ENCODE peak calls at places on chromosomes 11 and 22, in six cellular contexts. Z is activated T-helper 1 cell treated with Interleukin-2 at 50 U/mL for 16 hours, H is cardiac septum, X is psoas muscle, J is ureter, B is Kasumi-1. A is an unnamed sample.

GRCh38 chr11:48037709-48038468 is 57.5 kb downstream of the PTPRJ start:
- DNase-seq in Z (no peak), H (no peak), X (no peak), B (peak), J (no peak), A (no peak)

GRCh38 chr11:85299247-85299646 is 327.9 kb downstream of the DLG2 start:
- DNase-seq in B (no peak), H (no peak), J (no peak), Z (no peak), X (no peak), A (no peak)

GRCh38 chr11:44702897-44703296 is 23.9 kb upstream of the TSPAN18 start:
- DNase-seq in X (no peak), J (no peak), Z (no peak), H (no peak), B (no peak), A (no peak)

GRCh38 chr11:116558504-116559252 is 214.1 kb downstream of the BUD13 start:
- DNase-seq in H (no peak), B (no peak), J (no peak), Z (no peak), X (no peak), A (no peak)

GRCh38 chr11:30826911-30827310 is 240.8 kb upstream of the MPPED2 start:
- DNase-seq in B (no peak), X (no peak), Z (no peak), H (no peak), J (no peak), A (no peak)

GRCh38 chr22:36350751-36351594 is 36.8 kb downstream of the MYH9 start:
- DNase-seq in X (no peak), H (no peak), B (no peak), J (no peak), Z (no peak), A (no peak)

GRCh38 chr11:19905280-19905853 is 192.7 kb downstream of the NAV2 start:
- DNase-seq in Z (no peak), H (no peak), X (no peak), B (peak), J (no peak), A (no peak)

GRCh38 chr11:10564692-10565318 is 3.7 kb downstream of the LYVE1 start:
- DNase-seq in H (no peak), X (no peak), B (peak), Z (no peak), J (no peak), A (no peak)

GRCh38 chr11:24324211-24324610 is 172.6 kb upstream of the LUZP2 start:
- DNase-seq in X (no peak), B (no peak), J (no peak), Z (no peak), H (no peak), A (no peak)

GRCh38 chr11:45182902-45183301 is 36.5 kb downstream of the PRDM11 start:
- DNase-seq in H (no peak), B (peak), Z (no peak), X (no peak), J (no peak), A (no peak)

GRCh38 chr11:45919276-45919675 is 1.6 kb upstream of the PEX16 start:
- DNase-seq in J (no peak), Z (no peak), X (peak), H (no peak), B (no peak), A (no peak)

GRCh38 chr11:79396674-79397073 is 44.2 kb downstream of the TENM4 start:
- DNase-seq in J (no peak), B (no peak), Z (no peak), X (no peak), H (no peak), A (no peak)

GRCh38 chr11:57294225-57295131 is 30.3 kb downstream of the TNKS1BP1 start:
- DNase-seq in H (no peak), X (no peak), B (no peak), J (no peak), Z (no peak), A (no peak)

GRCh38 chr11:95100856-95101507 is 11.3 kb downstream of the ENDOD1 start:
- DNase-seq in X (no peak), Z (no peak), B (no peak), J (no peak), H (no peak), A (no peak)

GRCh38 chr11:99773646-99774045 is 752.9 kb downstream of the CNTN5 start:
- DNase-seq in X (no peak), Z (no peak), H (no peak), B (no peak), J (no peak), A (no peak)

GRCh38 chr11:36557991-36558390 is 9.8 kb upstream of the RAG1 start:
- DNase-seq in Z (no peak), J (no peak), X (no peak), H (no peak), B (no peak), A (no peak)

GRCh38 chr11:3166268-3167142 is 1.4 kb upstream of the OSBPL5 start:
- DNase-seq in H (no peak), J (peak), B (no peak), X (peak), Z (no peak), A (no peak)

GRCh38 chr11:64885367-64886286 is 7.2 kb upstream of the EHD1 start:
- DNase-seq in B (peak), H (no peak), X (no peak), Z (no peak), J (no peak), A (no peak)

GRCh38 chr11:128687321-128687720 is 6.6 kb upstream of the FLI1 start:
- DNase-seq in B (no peak), Z (no peak), X (no peak), J (no peak), H (peak), A (no peak)

GRCh38 chr11:66568124-66568916 is at the start of gene CTSF:
- DNase-seq in X (peak), Z (peak), B (peak), J (peak), H (peak), A (peak)

A was measured in occipital lobe.